ENCODE peak calls at places on chromosomes 11 and 22, in eight cellular contexts. E, W, G, R, T, Z, K and U are unnamed samples.

GRCh38 chr22:31347251-31348008 is 1.3 kb upstream of the PATZ1 start:
- DNase-seq in Z (peak), T (no peak), R (peak), G (peak), W (peak), K (no peak), E (peak), U (peak)

GRCh38 chr11:70153133-70153727 is 49.9 kb upstream of the FADD start:
- DNase-seq in T (no peak), W (peak), G (no peak), R (no peak), K (no peak), E (no peak), Z (no peak), U (no peak)

GRCh38 chr22:23054531-23055257 is 15.6 kb upstream of the GNAZ start:
- DNase-seq in Z (no peak), E (no peak), K (no peak), G (no peak), T (no peak), R (no peak), W (no peak), U (no peak)

GRCh38 chr22:42179616-42180015 is 49.0 kb upstream of the CYP2D6 start:
- DNase-seq in W (peak), R (no peak), Z (peak), T (no peak), G (no peak), E (no peak), K (no peak), U (no peak)

GRCh38 chr11:73374130-73374529 is 2.1 kb upstream of the RELT start:
- DNase-seq in R (peak), Z (no peak), K (no peak), T (no peak), E (no peak), G (no peak), W (no peak), U (no peak)

GRCh38 chr11:68090706-68091105 is 30.5 kb downstream of the CHKA start:
- DNase-seq in T (no peak), G (no peak), W (no peak), E (no peak), K (no peak), R (no peak), Z (peak), U (peak)

GRCh38 chr11:78893996-78894395 is 319.3 kb upstream of the NARS2 start:
- DNase-seq in T (no peak), Z (no peak), E (no peak), W (no peak), R (no peak), G (no peak), K (no peak), U (no peak)

GRCh38 chr11:65316979-65317786 is 2.5 kb downstream of the CDC42EP2 start:
- DNase-seq in K (no peak), Z (peak), R (no peak), E (no peak), T (no peak), W (peak), G (peak), U (no peak)

GRCh38 chr11:68043349-68044144 is 4.7 kb downstream of the TCIRG1 start:
- DNase-seq in K (no peak), R (no peak), W (no peak), Z (no peak), T (no peak), E (no peak), G (no peak), U (no peak)

GRCh38 chr22:22887621-22888503 is at the start of gene IGLL5:
- DNase-seq in R (no peak), G (no peak), T (no peak), W (no peak), K (no peak), Z (no peak), E (no peak), U (no peak)

GRCh38 chr11:130243816-130244215 is 70.9 kb downstream of the ZBTB44 start:
- DNase-seq in T (no peak), G (no peak), W (no peak), R (no peak), K (no peak), E (no peak), Z (no peak), U (no peak)

GRCh38 chr22:44638966-44639739 is 62.9 kb upstream of the PRR5 start:
- DNase-seq in W (no peak), E (no peak), R (no peak), Z (no peak), G (no peak), K (no peak), T (no peak), U (no peak)

GRCh38 chr22:30187726-30188407 is 58.7 kb downstream of the LIF start:
- DNase-seq in K (no peak), G (no peak), T (no peak), R (no peak), W (no peak), E (no peak), Z (no peak), U (no peak)

DNA sequence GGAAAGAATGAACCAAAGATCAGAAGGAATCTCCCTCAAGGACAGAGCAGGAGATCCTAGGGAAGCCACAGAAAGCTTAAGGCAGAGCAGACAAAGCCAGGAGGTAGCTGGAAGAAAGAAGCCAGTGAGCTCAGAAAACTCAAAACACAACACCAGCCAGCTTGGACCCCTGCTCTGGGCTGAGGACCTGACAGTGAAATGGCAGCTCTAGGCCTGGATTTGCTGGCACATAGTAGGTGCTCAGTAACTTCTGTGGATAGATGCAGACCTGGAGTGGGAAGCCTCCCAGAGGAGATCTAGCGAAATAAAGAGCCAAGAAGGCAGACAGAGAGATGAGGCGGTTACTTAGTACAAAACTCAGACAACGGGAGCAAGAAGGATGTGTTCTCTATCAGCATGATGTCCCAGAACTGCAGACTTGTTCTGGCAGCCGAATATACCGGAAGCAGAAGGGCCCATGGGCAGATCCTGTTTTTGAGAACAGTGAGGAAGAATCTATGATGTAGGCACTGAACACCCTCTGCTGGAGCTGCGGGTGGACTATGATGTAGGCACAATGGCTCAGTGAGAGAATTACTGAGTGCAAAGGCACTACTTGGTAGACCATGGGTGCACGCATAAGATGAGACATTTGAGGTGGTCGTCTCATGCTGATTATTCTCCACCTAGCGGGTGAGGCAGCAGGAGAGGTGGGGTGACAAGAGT is 4.8 kb downstream of the ROBO4 start:
- DNase-seq in Z (no peak), G (no peak), R (no peak), W (no peak), K (no peak), T (no peak), E (no peak), U (no peak)
- H3K27ac ChIP-seq in Z (no peak), G (no peak), R (no peak), W (no peak), K (no peak), T (no peak), E (no peak), U (no peak)

GRCh38 chr11:88535266-88535665 is 197.7 kb upstream of the CTSC start:
- DNase-seq in K (no peak), T (no peak), G (no peak), E (no peak), W (no peak), R (no peak), Z (no peak), U (no peak)

GRCh38 chr11:88535916-88536547 is 198.5 kb upstream of the CTSC start:
- DNase-seq in T (no peak), K (no peak), R (no peak), E (no peak), G (no peak), W (peak), Z (peak), U (no peak)

GRCh38 chr11:88533001-88533400 is 195.5 kb upstream of the CTSC start:
- DNase-seq in T (no peak), R (no peak), E (no peak), Z (no peak), W (no peak), G (no peak), K (no peak), U (no peak)

GRCh38 chr11:88531776-88532175 is 194.2 kb upstream of the CTSC start:
- DNase-seq in Z (no peak), R (no peak), G (no peak), W (no peak), K (no peak), T (no peak), E (no peak), U (no peak)

DNA sequence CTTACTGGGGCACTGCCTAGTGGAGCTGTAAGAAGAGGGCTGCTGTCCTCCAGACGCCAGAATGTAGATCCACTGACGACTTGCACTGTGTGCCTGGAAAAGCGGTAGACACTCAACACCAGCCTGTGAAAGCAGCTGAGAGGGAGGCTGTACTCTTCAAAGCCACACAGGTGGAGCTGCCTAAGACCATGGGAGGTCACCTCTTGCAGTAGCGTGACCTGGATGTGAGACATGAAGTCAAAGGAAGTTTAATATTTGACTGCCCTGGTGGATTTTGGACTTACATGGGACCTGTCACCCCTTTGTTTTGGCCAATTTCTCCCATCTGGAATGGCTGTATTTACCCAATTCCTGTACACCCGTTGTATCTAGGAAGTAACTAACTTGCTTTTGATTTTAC is 196.6 kb upstream of the CTSC start:
- DNase-seq in Z (no peak), R (no peak), G (no peak), W (no peak), E (no peak), T (no peak), K (no peak), U (no peak)
- H3K27ac ChIP-seq in Z (no peak), R (no peak), G (no peak), W (no peak), E (no peak), T (no peak), K (no peak), U (no peak)

GRCh38 chr22:40179535-40179934 is 1.8 kb downstream of the TNRC6B start:
- DNase-seq in T (no peak), K (no peak), Z (no peak), W (no peak), G (no peak), R (no peak), E (no peak), U (no peak)
- H3K27ac ChIP-seq in T (peak), K (peak), Z (no peak), W (peak), G (no peak), R (peak), E (peak), U (no peak)

DNA sequence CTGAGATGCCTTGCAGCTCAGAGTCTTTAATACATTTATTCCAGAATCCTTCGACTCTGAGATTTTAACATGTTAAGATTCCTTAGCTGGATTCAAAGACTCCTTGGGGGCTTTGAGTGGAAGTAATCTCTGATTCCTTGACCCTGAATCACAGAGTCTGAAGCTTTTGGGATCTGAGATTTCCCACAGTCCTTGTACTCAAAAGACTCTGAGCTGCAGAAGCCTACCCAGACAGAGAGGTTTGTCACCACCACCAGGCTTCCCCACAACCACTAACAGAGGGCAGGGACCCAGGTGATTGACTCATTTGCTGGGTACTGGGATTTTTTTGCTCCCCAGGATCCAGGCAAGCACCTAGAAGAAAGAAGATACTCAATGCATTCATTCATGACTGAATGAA is 1.4 kb upstream of the SERPINH1 start:
- DNase-seq in E (no peak), W (no peak), R (no peak), G (no peak), T (no peak), K (no peak), Z (no peak), U (no peak)
- H3K27ac ChIP-seq in E (no peak), W (no peak), R (no peak), G (no peak), T (peak), K (no peak), Z (no peak), U (no peak)